ENCODE peak calls at places on chromosomes 3 and 15, in nine cellular contexts. V, W, B, J, Z, A, D, O and E are unnamed samples. For H3K4me1, the result is how much of the 10 kb centered on the place peaks cover.

GRCh38 chr15:31974855-31975421 is 55.4 kb upstream of the CHRNA7 start:
- DNase-seq in V (no peak), W (peak), B (no peak), J (no peak), Z (no peak), A (no peak), D (peak), O (peak), E (no peak)

GRCh38 chr3:155014953-155015352 is 65.2 kb upstream of the MME start:
- DNase-seq in V (no peak), W (no peak), B (no peak), J (no peak), Z (no peak), A (no peak), D (no peak), O (no peak), E (no peak)

GRCh38 chr15:45869034-45869668 is 234.3 kb downstream of the SQOR start:
- DNase-seq in V (no peak), W (no peak), B (no peak), J (no peak), Z (no peak), A (no peak), D (no peak), O (no peak), E (no peak)

GRCh38 chr15:99126930-99127329 is 22.1 kb downstream of the SYNM start:
- DNase-seq in V (no peak), W (no peak), B (no peak), J (peak), Z (no peak), A (no peak), D (no peak), O (no peak), E (no peak)

GRCh38 chr3:13067778-13068177 is 5.5 kb downstream of the IQSEC1 start:
- DNase-seq in V (no peak), W (no peak), B (no peak), J (no peak), Z (no peak), A (no peak), D (no peak), O (no peak), E (no peak)

GRCh38 chr15:51349156-51349844 is 7.8 kb downstream of the GLDN start:
- DNase-seq in V (no peak), W (peak), B (no peak), J (no peak), Z (no peak), A (no peak), D (no peak), O (peak), E (no peak)

GRCh38 chr3:115912372-115912771 is 289.1 kb downstream of the GAP43 start:
- DNase-seq in V (no peak), W (no peak), B (no peak), J (no peak), Z (peak), A (no peak), D (no peak), O (peak), E (no peak)

GRCh38 chr15:62088361-62088693 is 21.6 kb downstream of the C2CD4A start:
- DNase-seq in V (no peak), W (no peak), B (no peak), J (no peak), Z (no peak), A (no peak), D (no peak), O (no peak), E (no peak)

GRCh38 chr3:14283821-14284438 is 105.3 kb downstream of the LSM3 start:
- DNase-seq in V (no peak), W (no peak), B (no peak), J (no peak), Z (no peak), A (no peak), D (no peak), O (no peak), E (no peak)

GRCh38 chr3:24495334-24495994 is 814 bp upstream of the THRB start:
- DNase-seq in V (no peak), W (peak), B (no peak), J (peak), Z (peak), A (peak), D (peak), O (peak), E (peak)

GRCh38 chr3:39140341-39140971 is 12.9 kb downstream of the CSRNP1 start:
- DNase-seq in V (peak), W (no peak), B (no peak), J (no peak), Z (no peak), A (no peak), D (no peak), O (no peak), E (no peak)

GRCh38 chr3:48088056-48088748 is 72.0 kb upstream of the MAP4 start:
- DNase-seq in V (no peak), W (peak), B (no peak), J (no peak), Z (no peak), A (no peak), D (peak), O (peak), E (peak)

GRCh38 chr15:42577514-42578031 is 2.2 kb downstream of the STARD9 start:
- DNase-seq in V (no peak), W (no peak), B (no peak), J (no peak), Z (no peak), A (no peak), D (no peak), O (peak), E (no peak)

GRCh38 chr15:52318729-52319500 is 23.3 kb upstream of the MYO5C start:
- DNase-seq in V (no peak), W (no peak), B (no peak), J (peak), Z (peak), A (no peak), D (no peak), O (no peak), E (peak)

GRCh38 chr3:151169700-151170224 is 33.3 kb downstream of the GPR171 start:
- DNase-seq in V (no peak), W (no peak), B (no peak), J (peak), Z (peak), A (no peak), D (no peak), O (peak), E (peak)

GRCh38 chr3:108380128-108380795 is 83.9 kb downstream of the HHLA2 start:
- DNase-seq in V (no peak), W (no peak), B (no peak), J (no peak), Z (no peak), A (no peak), D (no peak), O (no peak), E (no peak)

GRCh38 chr3:197426161-197426566 is 127.8 kb upstream of the DLG1 start:
- DNase-seq in V (no peak), W (peak), B (no peak), J (no peak), Z (no peak), A (no peak), D (no peak), O (no peak), E (no peak)

GRCh38 chr3:25426408-25426807 is 1.7 kb upstream of the RARB start:
- DNase-seq in V (no peak), W (peak), B (no peak), J (peak), Z (no peak), A (no peak), D (peak), O (no peak), E (no peak)

GRCh38 chr3:73542127-73542526 is 82.6 kb downstream of the PDZRN3 start:
- DNase-seq in V (no peak), W (no peak), B (no peak), J (no peak), Z (no peak), A (no peak), D (no peak), O (no peak), E (no peak)

GRCh38 chr3:49158108-49158709 is 7.9 kb downstream of the CCDC71 start:
- DNase-seq in V (peak), W (peak), B (no peak), J (peak), Z (no peak), A (peak), D (peak), O (peak), E (no peak)

GRCh38 chr15:40054746-40055575 is 16.0 kb upstream of the SRP14 start:
- DNase-seq in V (peak), W (no peak), B (no peak), J (no peak), Z (no peak), A (no peak), D (no peak), O (peak), E (no peak)

GRCh38 chr3:28916713-28917499 is 364.0 kb upstream of the RBMS3 start:
- DNase-seq in V (no peak), W (peak), B (peak), J (peak), Z (peak), A (no peak), D (peak), O (peak), E (no peak)

GRCh38 chr15:89472785-89473256 is 23.6 kb downstream of the RHCG start:
- DNase-seq in V (no peak), W (peak), B (peak), J (no peak), Z (no peak), A (peak), D (peak), O (peak), E (no peak)

GRCh38 chr15:31472636-31473383 is 146.2 kb downstream of the KLF13 start:
- DNase-seq in V (peak), W (no peak), B (no peak), J (no peak), Z (no peak), A (no peak), D (no peak), O (peak), E (peak)

GRCh38 chr3:112610121-112610520 is 30.8 kb downstream of the CCDC80 start:
- DNase-seq in V (no peak), W (no peak), B (no peak), J (no peak), Z (no peak), A (no peak), D (no peak), O (peak), E (no peak)

GRCh38 chr3:4983739-4984510 is 4.7 kb downstream of the BHLHE40 start:
- DNase-seq in V (peak), W (no peak), B (no peak), J (no peak), Z (peak), A (peak), D (peak), O (peak), E (peak)

GRCh38 chr3:143158549-143158988 is 39.0 kb downstream of the CHST2 start:
- DNase-seq in V (no peak), W (no peak), B (no peak), J (no peak), Z (no peak), A (no peak), D (no peak), O (peak), E (no peak)

GRCh38 chr3:46406786-46407611 is at the start of the genes CCR5AS and CCRL2:
- DNase-seq in V (peak), W (peak), B (no peak), J (peak), Z (peak), A (no peak), D (no peak), O (peak), E (peak)

GRCh38 chr15:34964277-34964676 is 5.3 kb downstream of the AQR start:
- DNase-seq in V (no peak), W (no peak), B (no peak), J (no peak), Z (no peak), A (no peak), D (no peak), O (no peak), E (no peak)

GRCh38 chr3:187802928-187803259 is 57.6 kb upstream of the BCL6 start:
- DNase-seq in V (peak), W (no peak), B (no peak), J (no peak), Z (no peak), A (no peak), D (no peak), O (no peak), E (no peak)

GRCh38 chr15:37102315-37103021 is 2.1 kb upstream of the MEIS2 start:
- DNase-seq in V (no peak), W (no peak), B (peak), J (no peak), Z (no peak), A (no peak), D (peak), O (peak), E (no peak)

GRCh38 chr3:111717601-111718000 is 122.5 kb upstream of the ZBED2 start:
- DNase-seq in V (peak), W (peak), B (peak), J (peak), Z (peak), A (peak), D (peak), O (peak), E (peak)

GRCh38 chr3:177318559-177318958 is 121.3 kb upstream of the TBL1XR1 start:
- DNase-seq in V (no peak), W (no peak), B (no peak), J (no peak), Z (no peak), A (no peak), D (no peak), O (no peak), E (no peak)

GRCh38 chr3:151171145-151171544 is 31.9 kb downstream of the GPR171 start:
- DNase-seq in V (peak), W (no peak), B (no peak), J (no peak), Z (no peak), A (no peak), D (no peak), O (no peak), E (no peak)

GRCh38 chr3:25405335-25405734 is 22.7 kb upstream of the RARB start:
- DNase-seq in V (no peak), W (no peak), B (no peak), J (no peak), Z (no peak), A (no peak), D (no peak), O (no peak), E (no peak)

GRCh38 chr15:42138968-42139386 is 17.5 kb downstream of the PLA2G4F start:
- DNase-seq in V (no peak), W (no peak), B (no peak), J (no peak), Z (no peak), A (no peak), D (no peak), O (no peak), E (no peak)

GRCh38 chr15:70863450-70864218 is 9.7 kb upstream of the LARP6 start:
- DNase-seq in V (no peak), W (no peak), B (no peak), J (no peak), Z (no peak), A (peak), D (peak), O (peak), E (peak)

GRCh38 chr3:56557815-56558170 is 818 bp downstream of the CCDC66 start:
- DNase-seq in V (no peak), W (peak), B (no peak), J (no peak), Z (no peak), A (no peak), D (no peak), O (no peak), E (no peak)

GRCh38 chr15:58546635-58547627 is 115.1 kb downstream of the LIPC start:
- DNase-seq in V (no peak), W (peak), B (peak), J (no peak), Z (peak), A (peak), D (peak), O (peak), E (peak)

DNA sequence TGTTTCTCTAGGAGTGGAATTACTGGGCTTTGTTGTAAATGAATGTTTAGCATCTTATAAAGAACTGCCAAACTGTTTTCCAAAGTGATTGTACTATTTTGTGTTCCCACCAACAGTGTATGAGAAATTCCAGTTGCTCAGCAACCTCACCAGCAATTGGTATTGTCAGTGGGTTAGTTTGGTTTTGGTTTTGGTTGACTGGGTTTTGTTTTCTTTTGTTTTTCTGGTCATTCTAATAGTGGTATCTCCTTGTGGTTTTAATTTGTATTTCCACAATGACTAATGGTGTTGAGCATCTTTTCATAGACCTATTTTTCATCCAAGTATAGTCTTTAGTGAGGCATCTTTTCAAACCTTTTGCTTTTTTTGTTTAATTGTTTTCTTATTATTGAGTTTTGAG is 27.1 kb downstream of the FILIP1L start:
- DNase-seq in V (no peak), W (no peak), B (no peak), J (no peak), Z (no peak), A (no peak), D (no peak), O (peak), E (no peak)
- H3K27ac ChIP-seq in V (no peak), W (no peak), B (no peak), J (no peak), Z (peak), A (no peak), D (no peak), O (peak), E (no peak)

DNA sequence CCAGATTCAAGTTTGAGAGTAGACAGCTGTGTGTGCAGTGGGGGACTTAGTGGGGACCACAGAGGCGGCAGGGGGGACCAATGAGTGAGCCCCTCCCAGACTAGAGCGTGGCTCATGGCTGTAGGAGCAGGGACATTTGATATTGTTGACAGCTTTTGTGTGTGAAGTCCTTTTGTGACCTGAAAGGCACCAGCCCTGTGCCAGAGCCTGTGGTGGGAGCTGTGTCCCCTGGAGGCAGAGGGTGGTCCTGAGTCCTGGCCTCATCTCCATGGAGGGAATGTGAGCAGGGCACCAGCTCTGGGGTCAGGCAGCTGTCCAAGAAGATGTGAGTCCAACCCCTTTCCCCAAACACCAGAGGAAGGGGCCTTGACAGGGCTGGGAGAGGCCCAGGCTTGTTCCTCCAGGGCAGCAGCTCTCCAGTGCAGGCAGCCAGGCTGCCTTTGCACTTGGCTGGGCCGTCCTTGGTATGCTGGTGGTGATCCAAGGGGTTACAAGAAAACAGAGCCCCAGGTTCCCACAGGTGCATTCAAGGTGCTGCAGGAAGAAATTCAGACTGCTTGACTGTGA is 10.1 kb upstream of the C3orf22 start:
- DNase-seq in V (no peak), W (no peak), B (no peak), J (no peak), Z (no peak), A (no peak), D (no peak), O (no peak), E (no peak)
- H3K4me1 ChIP-seq in V (under half), W (under half), B (under half), J (under half), Z (under half), A (under half), D (under half), O (under half), E (under half)

DNA sequence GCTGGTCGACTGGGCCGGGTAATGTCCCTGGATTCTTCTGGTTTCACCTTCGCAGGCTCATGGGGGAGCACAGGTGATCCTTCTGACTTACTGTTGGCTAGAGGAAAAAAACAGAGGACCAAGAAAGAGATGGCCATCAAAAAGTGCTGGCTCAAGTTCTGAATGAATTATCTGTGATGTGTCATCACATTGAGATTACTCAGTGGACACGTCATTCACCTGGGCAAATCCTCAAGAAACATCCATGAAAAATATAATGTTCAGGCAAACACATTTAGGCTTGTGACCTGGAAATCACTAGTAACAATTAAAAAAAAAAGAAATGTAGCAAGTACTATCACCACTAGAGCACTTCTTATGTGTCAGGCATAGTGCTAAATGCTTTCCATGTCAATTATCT is 81.5 kb upstream of the SLC2A2 start:
- DNase-seq in V (no peak), W (no peak), B (no peak), J (no peak), Z (no peak), A (peak), D (peak), O (peak), E (no peak)
- H3K27ac ChIP-seq in V (no peak), W (no peak), B (no peak), J (no peak), Z (no peak), A (no peak), D (no peak), O (no peak), E (no peak)

DNA sequence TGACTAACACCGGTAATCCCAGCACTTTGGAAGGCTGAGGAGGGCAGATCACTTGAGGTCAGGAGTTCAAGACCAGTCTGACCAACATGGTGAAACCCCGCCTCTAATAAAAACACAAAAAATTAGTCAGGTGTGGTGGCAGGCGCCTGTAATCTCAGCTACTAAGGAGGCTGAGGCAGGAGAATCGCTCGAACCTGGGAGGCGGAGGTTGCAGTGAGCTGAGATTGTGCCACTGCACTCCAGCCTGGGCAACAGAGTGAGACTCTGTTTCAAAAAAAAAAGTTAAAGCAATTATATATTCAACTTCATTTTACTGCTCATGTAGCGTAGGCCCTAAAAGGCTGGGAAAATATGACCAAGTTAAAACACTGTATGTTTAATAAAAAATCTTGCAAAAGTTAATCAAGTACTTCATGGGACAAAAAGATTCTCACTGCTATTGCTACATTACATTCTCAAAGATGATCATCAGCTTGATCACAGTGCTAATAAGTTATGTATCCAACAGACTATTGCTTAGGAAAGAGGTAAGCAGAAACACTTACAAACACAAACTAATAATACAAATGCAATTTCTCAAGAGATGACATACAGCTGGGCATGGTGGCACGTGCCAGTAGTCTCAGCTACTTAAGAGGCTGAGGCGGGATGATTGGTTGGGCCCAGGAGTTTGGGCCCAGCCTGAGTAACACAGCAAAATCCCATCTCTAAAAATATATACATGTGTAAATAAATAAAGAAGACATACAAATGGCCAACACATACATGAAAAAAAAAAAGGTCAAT is 2.7 kb downstream of the COPS2 start:
- DNase-seq in V (no peak), W (no peak), B (no peak), J (no peak), Z (no peak), A (no peak), D (no peak), O (peak), E (no peak)
- H3K4me1 ChIP-seq in V (half or more), W (under half), B (under half), J (half or more), Z (under half), A (under half), D (under half), O (half or more), E (under half)